ENCODE peak calls at places on chromosomes 13 and 19, in four cellular contexts. Z, L, Y and S are unnamed samples.

GRCh38 chr19:29850482-29850881 is 38.7 kb downstream of the CCNE1 start:
- DNase-seq in Z (no peak), L (no peak), Y (no peak), S (no peak)

GRCh38 chr13:95707442-95708389 is 30.8 kb downstream of the DNAJC3 start:
- DNase-seq in L (no peak), Y (no peak), Z (no peak), S (no peak)

GRCh38 chr13:74202129-74202528 is 67.9 kb upstream of the KLF12 start:
- DNase-seq in L (no peak), Z (no peak), Y (no peak), S (no peak)

GRCh38 chr19:287381-287871 is 3.8 kb downstream of the PLPP2 start:
- DNase-seq in Z (no peak), Y (no peak), L (no peak), S (no peak)

GRCh38 chr19:58089846-58090245 is 8.2 kb downstream of the ZSCAN18 start:
- DNase-seq in Y (no peak), Z (no peak), L (no peak), S (no peak)

GRCh38 chr19:46192990-46193650 is 36.4 kb upstream of the IGFL1 start:
- DNase-seq in Y (no peak), L (no peak), Z (no peak), S (no peak)

GRCh38 chr13:109744512-109745051 is 41.8 kb downstream of the IRS2 start:
- DNase-seq in L (no peak), Y (no peak), Z (no peak), S (no peak)

GRCh38 chr13:28494537-28494860 is 429 bp downstream of the FLT1 start:
- DNase-seq in Y (no peak), Z (peak; percentile 48), L (peak; percentile 15), S (peak; percentile 2)

GRCh38 chr19:44212865-44213346 is 574 bp downstream of the ZNF227 start:
- DNase-seq in Z (no peak), Y (no peak), L (no peak), S (no peak)

GRCh38 chr13:31124225-31124624 is 37.5 kb downstream of the HSPH1 start:
- DNase-seq in Y (no peak), L (no peak), Z (no peak), S (no peak)

GRCh38 chr13:73849292-73849691 is 284.9 kb downstream of the KLF12 start:
- DNase-seq in L (no peak), Z (no peak), Y (no peak), S (no peak)